ENCODE peak calls at places on chromosomes 13 and 19, in eight cellular contexts. F, M, U, Q, K, T, Y and S are unnamed samples.

GRCh38 chr19:50573741-50574461 is 5.7 kb upstream of the LRRC4B start:
- DNase-seq in Y (no peak), F (no peak), T (no peak), M (no peak), U (no peak), K (no peak), Q (no peak), S (no peak)

GRCh38 chr13:91313103-91313502 is 34.4 kb upstream of the MIR17HG start:
- DNase-seq in F (peak), Q (no peak), M (peak), Y (no peak), K (no peak), U (peak), T (peak), S (no peak)

GRCh38 chr19:3275068-3275582 is 50.7 kb downstream of the CELF5 start:
- DNase-seq in F (peak), U (no peak), Y (no peak), Q (peak), K (no peak), T (no peak), M (peak), S (peak)

GRCh38 chr13:45828253-45828968 is 23.1 kb downstream of the SIAH3 start:
- DNase-seq in T (no peak), Y (no peak), Q (no peak), F (no peak), K (no peak), U (no peak), M (no peak), S (no peak)

GRCh38 chr13:57739791-57740190 is 108.2 kb downstream of the PCDH17 start:
- DNase-seq in F (no peak), K (no peak), U (no peak), M (no peak), Y (no peak), Q (no peak), T (no peak), S (no peak)

GRCh38 chr13:73428137-73428536 is 369.3 kb downstream of the KLF5 start:
- DNase-seq in M (no peak), F (no peak), T (no peak), K (no peak), U (peak), Y (no peak), Q (no peak), S (no peak)

GRCh38 chr19:29813665-29814064 is 1.9 kb downstream of the CCNE1 start:
- DNase-seq in Y (no peak), F (no peak), Q (no peak), K (no peak), M (no peak), U (no peak), T (no peak), S (no peak)

GRCh38 chr19:11261902-11262839 is at the start of gene DOCK6:
- DNase-seq in Q (peak), F (peak), Y (peak), U (no peak), K (no peak), M (peak), T (no peak), S (no peak)

GRCh38 chr13:98563071-98563470 is 13.8 kb downstream of the STK24 start:
- DNase-seq in Q (no peak), U (no peak), Y (no peak), K (no peak), M (no peak), F (no peak), T (no peak), S (no peak)

GRCh38 chr19:35557539-35558399 is 5.7 kb downstream of the ATP4A start:
- DNase-seq in Y (peak), M (peak), F (no peak), T (peak), U (peak), K (no peak), Q (peak), S (no peak)

GRCh38 chr19:33714149-33714548 is 82.5 kb upstream of the KCTD15 start:
- DNase-seq in K (no peak), F (no peak), Q (no peak), U (no peak), T (no peak), Y (no peak), M (no peak), S (no peak)

GRCh38 chr13:39684531-39685137 is 29.2 kb downstream of the COG6 start:
- DNase-seq in Y (no peak), U (peak), M (peak), F (peak), T (peak), Q (no peak), K (peak), S (no peak)

GRCh38 chr13:113034451-113035208 is 65.6 kb downstream of the MCF2L start:
- DNase-seq in Y (peak), F (peak), T (no peak), M (no peak), K (no peak), Q (peak), U (peak), S (no peak)

GRCh38 chr19:38049105-38049649 is 142.2 kb downstream of the SIPA1L3 start:
- DNase-seq in F (no peak), U (no peak), Q (no peak), K (no peak), Y (no peak), M (peak), T (peak), S (no peak)

GRCh38 chr19:35354898-35355297 is 3.4 kb upstream of the FFAR3 start:
- DNase-seq in Q (no peak), F (no peak), Y (no peak), T (no peak), K (no peak), M (no peak), U (no peak), S (no peak)

GRCh38 chr13:28489536-28489935 is 5.4 kb downstream of the FLT1 start:
- DNase-seq in T (no peak), M (no peak), Y (no peak), Q (no peak), U (peak), F (no peak), K (peak), S (no peak)

GRCh38 chr13:73200432-73200831 is 141.6 kb downstream of the KLF5 start:
- DNase-seq in K (no peak), U (peak), Q (no peak), Y (no peak), F (no peak), M (no peak), T (no peak), S (no peak)

GRCh38 chr19:17305211-17305516 is 508 bp upstream of the MRPL34 start:
- DNase-seq in F (no peak), K (no peak), M (no peak), U (no peak), Q (no peak), T (no peak), Y (no peak), S (no peak)

GRCh38 chr13:35598790-35599369 is 122.4 kb upstream of the MAB21L1 start:
- DNase-seq in M (no peak), Q (no peak), K (no peak), F (no peak), U (peak), T (no peak), Y (no peak), S (no peak)

GRCh38 chr13:66994097-66994496 is 236.0 kb downstream of the PCDH9 start:
- DNase-seq in M (peak), K (no peak), F (no peak), T (no peak), Y (no peak), U (peak), Q (peak), S (no peak)

GRCh38 chr13:98775844-98776598 is 23.5 kb upstream of the SLC15A1 start:
- DNase-seq in K (no peak), U (peak), F (peak), Y (no peak), M (no peak), Q (no peak), T (no peak), S (no peak)

GRCh38 chr13:31267126-31267784 is 67.5 kb downstream of the B3GLCT start:
- DNase-seq in U (no peak), M (no peak), Y (no peak), Q (no peak), T (no peak), F (no peak), K (no peak), S (no peak)

GRCh38 chr13:101258071-101258470 is 158.2 kb downstream of the NALCN start:
- DNase-seq in Y (no peak), Q (no peak), M (peak), U (peak), K (peak), T (peak), F (peak), S (no peak)

GRCh38 chr19:14555918-14556661 is 15.8 kb downstream of the NDUFB7 start:
- DNase-seq in T (no peak), F (no peak), Y (no peak), Q (no peak), U (peak), K (no peak), M (no peak), S (no peak)

GRCh38 chr13:47463002-47463401 is 538.1 kb downstream of the SUCLA2 start:
- DNase-seq in U (no peak), F (no peak), K (no peak), Y (no peak), M (no peak), Q (no peak), T (no peak), S (no peak)

GRCh38 chr19:15511671-15512424 is 3.5 kb downstream of the CYP4F22 start:
- DNase-seq in Y (no peak), F (no peak), U (no peak), M (no peak), T (no peak), K (no peak), Q (no peak), S (no peak)

GRCh38 chr19:47063874-47064273 is 15.4 kb upstream of the TMEM160 start:
- DNase-seq in T (no peak), K (no peak), F (no peak), Q (no peak), U (no peak), Y (no peak), M (no peak), S (no peak)

GRCh38 chr19:45114116-45114515 is 21.1 kb downstream of the PPP1R37 start:
- DNase-seq in K (no peak), Y (no peak), M (peak), F (no peak), T (no peak), U (no peak), Q (no peak), S (no peak)